ENCODE peak calls at places on chromosome 7, in five cellular contexts. Q, Z, K, F and W are unnamed samples.

GRCh38 chr7:117673839-117674238 is 194.0 kb downstream of the CFTR start:
- DNase-seq in Q (peak; percentile 74), Z (no peak), K (no peak), F (no peak), W (peak; percentile 22)

GRCh38 chr7:40833541-40834234 is 698.9 kb downstream of the SUGCT start:
- DNase-seq in Q (no peak), Z (no peak), K (no peak), F (no peak), W (peak; percentile 9)

GRCh38 chr7:69062020-69062760 is 536.1 kb upstream of the AUTS2 start:
- DNase-seq in Q (no peak), Z (no peak), K (no peak), F (no peak), W (no peak)

GRCh38 chr7:77254915-77255314 is 55.3 kb upstream of the FGL2 start:
- DNase-seq in Q (no peak), Z (no peak), K (no peak), F (no peak), W (no peak)

GRCh38 chr7:43756368-43757072 is 2.0 kb upstream of the BLVRA start:
- DNase-seq in Q (no peak), Z (peak; percentile 44), K (no peak), F (no peak), W (peak; percentile 55)

GRCh38 chr7:35988105-35988504 is 164.9 kb upstream of the EEPD1 start:
- DNase-seq in Q (no peak), Z (no peak), K (no peak), F (no peak), W (no peak)

GRCh38 chr7:106777666-106778299 is 87.3 kb upstream of the PIK3CG start:
- DNase-seq in Q (no peak), Z (no peak), K (no peak), F (no peak), W (no peak)

GRCh38 chr7:129553861-129554530 is 51.7 kb downstream of the SMKR1 start:
- DNase-seq in Q (no peak), Z (peak; percentile 57), K (peak; percentile 9), F (no peak), W (peak; percentile 63)

GRCh38 chr7:30321089-30321991 is 36.9 kb downstream of the ZNRF2 start:
- DNase-seq in Q (no peak), Z (no peak), K (no peak), F (no peak), W (no peak)

GRCh38 chr7:12119638-12120303 is 91.3 kb upstream of the TMEM106B start:
- DNase-seq in Q (no peak), Z (no peak), K (no peak), F (no peak), W (no peak)

GRCh38 chr7:138632384-138632783 is 68.8 kb downstream of the SVOPL start:
- DNase-seq in Q (no peak), Z (no peak), K (no peak), F (no peak), W (no peak)

GRCh38 chr7:23685770-23686169 is 5.8 kb downstream of the FAM221A start:
- DNase-seq in Q (no peak), Z (no peak), K (no peak), F (no peak), W (no peak)

GRCh38 chr7:30983042-30983913 is 19.5 kb downstream of the GHRHR start:
- DNase-seq in Q (peak; percentile 85), Z (peak; percentile 83), K (peak; percentile 49), F (peak; percentile 22), W (peak; percentile 70)

GRCh38 chr7:30837581-30837980 is 66.4 kb downstream of the MINDY4 start:
- DNase-seq in Q (no peak), Z (no peak), K (no peak), F (no peak), W (no peak)

GRCh38 chr7:50329775-50330174 is 25.3 kb downstream of the IKZF1 start:
- DNase-seq in Q (no peak), Z (no peak), K (no peak), F (no peak), W (no peak)

GRCh38 chr7:106765727-106766355 is 99.2 kb upstream of the PIK3CG start:
- DNase-seq in Q (no peak), Z (no peak), K (no peak), F (no peak), W (no peak)

GRCh38 chr7:116426428-116427156 is 72.9 kb upstream of the CAV2 start:
- DNase-seq in Q (peak; percentile 95), Z (no peak), K (no peak), F (no peak), W (no peak)

GRCh38 chr7:126605056-126605455 is 647.7 kb downstream of the GRM8 start:
- DNase-seq in Q (no peak), Z (no peak), K (no peak), F (no peak), W (no peak)

GRCh38 chr7:157819517-157819807 is 482.7 kb downstream of the DNAJB6 start:
- DNase-seq in Q (no peak), Z (no peak), K (no peak), F (no peak), W (no peak)

GRCh38 chr7:98563183-98563495 is 53.9 kb upstream of the NPTX2 start:
- DNase-seq in Q (no peak), Z (no peak), K (no peak), F (no peak), W (no peak)

GRCh38 chr7:97731736-97732370 is at the start of gene TAC1:
- DNase-seq in Q (no peak), Z (peak; percentile 32), K (no peak), F (no peak), W (no peak)

GRCh38 chr7:103540986-103541385 is 95.0 kb upstream of the SLC26A5 start:
- DNase-seq in Q (no peak), Z (no peak), K (no peak), F (peak; percentile 23), W (no peak)

GRCh38 chr7:72405389-72405788 is 6.7 kb downstream of the CALN1 start:
- DNase-seq in Q (peak; percentile 22), Z (peak; percentile 10), K (no peak), F (no peak), W (peak; percentile 87)

GRCh38 chr7:25360471-25360870 is 132.2 kb upstream of the NPVF start:
- DNase-seq in Q (no peak), Z (no peak), K (no peak), F (no peak), W (no peak)